ENCODE peak calls at places on chromosomes 1 and 21, in ten cellular contexts. D is Calu3, V is endothelial cell, W is cardiac muscle cell, H is heart right ventricle, X is GM10248, Q is HL-60, U is psoas muscle, T is sigmoid colon, G is ovary. L is an unnamed sample.

GRCh38 chr1:1073743-1074587 is at the start of gene RNF223:
- DNase-seq in U (no peak), H (no peak), W (no peak), V (no peak), T (no peak), Q (no peak), G (no peak), X (no peak), D (peak), L (no peak)

GRCh38 chr21:45154511-45155508 is 80.4 kb downstream of the ADARB1 start:
- DNase-seq in G (no peak), V (no peak), Q (no peak), D (no peak), W (peak), H (no peak), T (peak), U (no peak), X (no peak), L (no peak)

GRCh38 chr1:31703431-31704260 is at the start of gene COL16A1:
- DNase-seq in H (peak), V (peak), U (peak), G (peak), T (peak), X (peak), Q (no peak), D (no peak), W (peak), L (peak)

GRCh38 chr1:115211071-115211745 is 121.9 kb upstream of the TSPAN2 start:
- DNase-seq in X (no peak), T (no peak), V (no peak), U (no peak), W (no peak), D (no peak), H (no peak), G (no peak), Q (no peak), L (no peak)

GRCh38 chr1:87833158-87833557 is 504.5 kb downstream of the LMO4 start:
- DNase-seq in T (no peak), W (no peak), D (no peak), X (no peak), V (no peak), G (no peak), H (peak), U (no peak), Q (no peak), L (no peak)

GRCh38 chr1:2799811-2800663 is 1.5 kb downstream of the TTC34 start:
- DNase-seq in X (no peak), U (peak), H (no peak), T (peak), D (no peak), G (no peak), Q (no peak), W (no peak), V (no peak), L (no peak)

GRCh38 chr1:22280526-22280925 is 137.6 kb upstream of the WNT4 start:
- DNase-seq in X (no peak), H (no peak), Q (no peak), T (no peak), V (no peak), U (no peak), G (no peak), W (no peak), D (no peak), L (no peak)

GRCh38 chr1:154326546-154327465 is 1.5 kb downstream of the ATP8B2 start:
- DNase-seq in W (no peak), U (peak), V (no peak), H (peak), T (peak), Q (no peak), X (no peak), D (no peak), G (peak), L (no peak)

GRCh38 chr1:165631403-165632151 is 543 bp downstream of the MGST3 start:
- DNase-seq in X (peak), Q (peak), G (peak), H (peak), W (peak), T (peak), V (peak), U (peak), D (peak), L (peak)

GRCh38 chr1:58704616-58705021 is 4.8 kb upstream of the MYSM1 start:
- DNase-seq in T (no peak), H (no peak), U (no peak), D (peak), Q (no peak), G (no peak), W (no peak), V (no peak), X (no peak), L (no peak)

GRCh38 chr1:116322752-116323405 is 50.2 kb upstream of the ATP1A1 start:
- DNase-seq in G (no peak), V (no peak), U (no peak), W (no peak), D (no peak), Q (no peak), T (no peak), X (no peak), H (no peak), L (no peak)

GRCh38 chr1:113147073-113147625 is 74.2 kb downstream of the LRIG2 start:
- DNase-seq in Q (no peak), H (no peak), D (no peak), X (no peak), W (no peak), G (no peak), U (no peak), V (no peak), T (no peak), L (no peak)

GRCh38 chr1:229271448-229272120 is 673 bp downstream of the RAB4A start:
- DNase-seq in D (no peak), T (no peak), H (no peak), U (no peak), V (no peak), G (no peak), X (peak), W (peak), Q (no peak), L (no peak)

GRCh38 chr1:172940170-172940855 is 110.4 kb downstream of the TNFSF18 start:
- DNase-seq in H (no peak), T (no peak), V (no peak), X (no peak), D (no peak), G (no peak), U (no peak), Q (no peak), W (peak), L (no peak)

GRCh38 chr21:39908265-39908923 is 41.2 kb downstream of the PCP4 start:
- DNase-seq in W (no peak), G (no peak), T (no peak), X (no peak), Q (no peak), U (no peak), D (no peak), H (no peak), V (no peak), L (no peak)

GRCh38 chr1:76477131-76477530 is 390.1 kb upstream of the ST6GALNAC5 start:
- DNase-seq in T (no peak), U (no peak), G (no peak), Q (no peak), H (no peak), D (no peak), W (no peak), V (no peak), X (no peak), L (no peak)

GRCh38 chr1:20705356-20705755 is 12.5 kb downstream of the KIF17 start:
- DNase-seq in Q (no peak), G (no peak), H (no peak), U (no peak), D (no peak), T (no peak), X (no peak), V (no peak), W (no peak), L (no peak)

GRCh38 chr1:207401578-207401977 is 52.5 kb upstream of the CR2 start:
- DNase-seq in U (no peak), T (no peak), V (no peak), X (no peak), H (no peak), W (no peak), G (no peak), D (no peak), Q (no peak), L (no peak)
- TF ChIP-seq CTCF in U (no peak), T (no peak), V (no peak), X (no peak), H (no peak), W (no peak), G (no peak), D (no peak), Q (no peak), L (no peak)

DNA sequence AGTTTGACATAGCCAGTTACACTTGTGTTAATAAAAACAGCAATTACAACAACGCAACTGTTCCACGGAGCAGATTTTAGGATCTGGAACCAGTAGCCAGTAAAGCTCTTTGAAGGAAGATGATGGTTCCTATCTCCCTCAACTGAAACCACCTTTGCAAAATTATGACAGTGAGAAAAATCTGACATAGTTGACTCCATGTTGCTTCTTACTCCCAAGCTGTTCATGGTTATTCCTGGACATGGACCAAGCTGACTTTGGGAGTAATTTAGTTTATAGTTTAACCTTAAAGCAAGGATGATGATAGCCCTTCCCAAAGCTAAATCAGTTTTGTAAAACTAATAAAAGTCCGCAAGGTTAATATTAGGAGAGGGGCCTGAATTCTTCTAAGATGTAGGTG is 518.0 kb upstream of the ZP4 start:
- DNase-seq in T (no peak), H (no peak), D (no peak), V (no peak), X (no peak), Q (no peak), W (no peak), U (no peak), G (no peak), L (no peak)
- TF ChIP-seq CTCF in T (no peak), H (no peak), D (no peak), V (no peak), X (no peak), Q (no peak), W (no peak), U (no peak), G (no peak), L (no peak)

GRCh38 chr1:56409112-56409691 is 170.2 kb downstream of the PLPP3 start:
- DNase-seq in D (peak), H (peak), Q (no peak), G (no peak), U (peak), W (no peak), T (no peak), V (no peak), X (peak), L (peak)
- TF ChIP-seq CTCF in D (peak), H (peak), Q (no peak), G (no peak), U (peak), W (no peak), T (no peak), V (peak), X (peak), L (peak)

DNA sequence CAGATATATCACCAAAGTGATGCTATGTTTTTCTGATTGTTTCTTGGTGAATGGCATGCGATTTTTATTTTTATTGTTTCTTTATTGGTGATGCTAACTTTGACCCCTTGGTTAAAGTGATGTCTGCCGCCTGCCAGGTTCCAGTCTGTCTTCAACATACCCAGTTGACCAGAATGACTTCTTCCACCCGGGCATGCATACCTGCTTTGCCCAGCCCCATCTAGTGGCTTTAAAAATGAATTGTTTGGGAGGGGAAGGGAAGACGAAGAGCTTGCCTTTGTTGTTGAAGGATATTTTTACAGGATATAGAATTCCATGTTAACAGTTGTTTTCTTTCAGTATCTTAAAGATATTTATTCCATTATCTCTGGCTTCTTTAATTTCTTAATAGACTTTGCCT is 65.1 kb downstream of the ATG4C start:
- DNase-seq in G (no peak), U (no peak), V (no peak), D (no peak), Q (no peak), X (no peak), T (no peak), W (no peak), H (no peak), L (no peak)
- TF ChIP-seq CTCF in G (no peak), U (no peak), V (no peak), D (no peak), Q (no peak), X (no peak), T (no peak), W (no peak), H (peak), L (no peak)

GRCh38 chr1:64675718-64676345 is 69.0 kb upstream of the RAVER2 start:
- DNase-seq in G (no peak), W (peak), U (no peak), V (no peak), H (no peak), D (no peak), Q (no peak), X (peak), T (no peak), L (peak)
- TF ChIP-seq CTCF in G (no peak), W (peak), U (peak), V (peak), H (peak), D (no peak), Q (peak), X (peak), T (peak), L (peak)

GRCh38 chr1:27744556-27744955 is 18.8 kb downstream of the FAM76A start:
- DNase-seq in X (no peak), U (no peak), D (no peak), H (no peak), W (no peak), T (no peak), G (no peak), Q (no peak), V (no peak), L (no peak)
- TF ChIP-seq CTCF in X (no peak), U (no peak), D (no peak), H (no peak), W (no peak), T (no peak), G (no peak), Q (no peak), V (no peak), L (no peak)

DNA sequence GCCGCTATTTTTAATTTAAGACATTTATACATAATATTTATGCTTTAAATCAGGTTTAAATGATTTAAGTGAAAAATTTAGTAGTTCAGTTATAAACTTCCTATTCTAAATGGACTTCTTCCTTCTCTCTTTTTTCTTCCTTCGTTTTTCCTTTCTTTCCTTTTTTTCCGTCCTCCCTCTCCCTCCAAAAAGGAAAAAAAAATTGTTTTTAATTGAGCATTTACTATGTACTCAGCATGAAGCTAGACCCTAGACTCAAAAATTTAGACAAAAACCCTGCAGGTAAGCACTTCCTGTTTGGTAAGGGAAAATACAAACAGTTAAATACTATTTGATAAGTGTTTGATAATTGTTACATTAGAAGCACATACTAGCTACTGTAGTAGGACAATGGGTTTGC is 2.6 kb upstream of the TM2D1 start:
- DNase-seq in V (no peak), U (no peak), Q (no peak), G (no peak), H (no peak), W (no peak), T (no peak), X (no peak), D (no peak), L (no peak)
- TF ChIP-seq CTCF in V (no peak), U (no peak), Q (no peak), G (no peak), H (no peak), W (no peak), T (no peak), X (no peak), D (no peak), L (no peak)